ENCODE peak calls at places on chromosomes 11 and 22, in six cellular contexts. One of them, this sample, is unnamed.
A peak's percentile ranks its signal among the peaks of the same experiment; 100 is the strongest.

GRCh38 chr11:76248210-76248609 is 41.9 kb upstream of the WNT11 start:
- DNase-seq in tibial nerve: no peak
- DNase-seq in colonic mucosa: peak; percentile 29
- DNase-seq in CD8-positive, alpha-beta T cell: no peak
- DNase-seq in spleen: no peak
- DNase-seq in neural progenitor cell: peak; percentile 49
- DNase-seq in this sample: no peak

GRCh38 chr11:116868066-116868465 is 30.6 kb upstream of the APOA1 start:
- DNase-seq in tibial nerve: no peak
- DNase-seq in colonic mucosa: no peak
- DNase-seq in CD8-positive, alpha-beta T cell: no peak
- DNase-seq in spleen: no peak
- DNase-seq in neural progenitor cell: no peak
- DNase-seq in this sample: no peak

GRCh38 chr11:130209944-130210854 is 50.6 kb downstream of the ST14 start:
- DNase-seq in tibial nerve: no peak
- DNase-seq in colonic mucosa: peak; percentile 17
- DNase-seq in CD8-positive, alpha-beta T cell: no peak
- DNase-seq in spleen: no peak
- DNase-seq in neural progenitor cell: no peak
- DNase-seq in this sample: no peak

GRCh38 chr11:57638005-57638760 is 11.5 kb downstream of the YPEL4 start:
- DNase-seq in tibial nerve: no peak
- DNase-seq in colonic mucosa: no peak
- DNase-seq in CD8-positive, alpha-beta T cell: no peak
- DNase-seq in spleen: no peak
- DNase-seq in neural progenitor cell: peak; percentile 97
- DNase-seq in this sample: peak; percentile 84

GRCh38 chr11:64900263-64900678 is 16.7 kb downstream of the ATG2A start:
- DNase-seq in tibial nerve: no peak
- DNase-seq in colonic mucosa: no peak
- DNase-seq in CD8-positive, alpha-beta T cell: peak; percentile 46
- DNase-seq in spleen: no peak
- DNase-seq in neural progenitor cell: no peak
- DNase-seq in this sample: no peak

GRCh38 chr11:64299847-64300648 is at the start of gene CATSPERZ:
- DNase-seq in tibial nerve: no peak
- DNase-seq in colonic mucosa: no peak
- DNase-seq in CD8-positive, alpha-beta T cell: no peak
- DNase-seq in spleen: no peak
- DNase-seq in neural progenitor cell: no peak
- DNase-seq in this sample: peak; percentile 57

GRCh38 chr22:39900306-39901227 is at the start of gene GRAP2:
- DNase-seq in tibial nerve: no peak
- DNase-seq in colonic mucosa: no peak
- DNase-seq in CD8-positive, alpha-beta T cell: peak; percentile 54
- DNase-seq in spleen: no peak
- DNase-seq in neural progenitor cell: no peak
- DNase-seq in this sample: no peak

GRCh38 chr11:70205049-70205725 is 2.1 kb downstream of the FADD start:
- DNase-seq in tibial nerve: no peak
- DNase-seq in colonic mucosa: no peak
- DNase-seq in CD8-positive, alpha-beta T cell: no peak
- DNase-seq in spleen: peak; percentile 67
- DNase-seq in neural progenitor cell: no peak
- DNase-seq in this sample: no peak

GRCh38 chr22:50728523-50728931 is 9.5 kb upstream of the ACR start:
- DNase-seq in tibial nerve: peak; percentile 2
- DNase-seq in colonic mucosa: no peak
- DNase-seq in CD8-positive, alpha-beta T cell: no peak
- DNase-seq in spleen: peak; percentile 46
- DNase-seq in neural progenitor cell: no peak
- DNase-seq in this sample: no peak

GRCh38 chr11:130720232-130720787 is 196.0 kb downstream of the SNX19 start:
- DNase-seq in tibial nerve: no peak
- DNase-seq in colonic mucosa: no peak
- DNase-seq in CD8-positive, alpha-beta T cell: no peak
- DNase-seq in spleen: no peak
- DNase-seq in neural progenitor cell: no peak
- DNase-seq in this sample: no peak

GRCh38 chr11:70505331-70505731 is 107.0 kb downstream of the CTTN start:
- DNase-seq in tibial nerve: no peak
- DNase-seq in colonic mucosa: no peak
- DNase-seq in CD8-positive, alpha-beta T cell: no peak
- DNase-seq in spleen: peak; percentile 54
- DNase-seq in neural progenitor cell: no peak
- DNase-seq in this sample: no peak

GRCh38 chr11:59221438-59221837 is 8.7 kb upstream of the MPEG1 start:
- DNase-seq in tibial nerve: no peak
- DNase-seq in colonic mucosa: no peak
- DNase-seq in CD8-positive, alpha-beta T cell: no peak
- DNase-seq in spleen: no peak
- DNase-seq in neural progenitor cell: no peak
- DNase-seq in this sample: no peak

GRCh38 chr11:68503281-68503687 is 42.7 kb downstream of the PPP6R3 start:
- DNase-seq in tibial nerve: no peak
- DNase-seq in colonic mucosa: no peak
- DNase-seq in CD8-positive, alpha-beta T cell: no peak
- DNase-seq in spleen: no peak
- DNase-seq in neural progenitor cell: no peak
- DNase-seq in this sample: no peak

GRCh38 chr22:41919357-41920224 is 4.7 kb upstream of the SHISA8 start:
- DNase-seq in tibial nerve: no peak
- DNase-seq in colonic mucosa: peak; percentile 84
- DNase-seq in CD8-positive, alpha-beta T cell: peak; percentile 30
- DNase-seq in spleen: peak; percentile 95
- DNase-seq in neural progenitor cell: peak; percentile 53
- DNase-seq in this sample: peak; percentile 41

GRCh38 chr11:44855138-44855849 is 95.4 kb downstream of the TP53I11 start:
- DNase-seq in tibial nerve: no peak
- DNase-seq in colonic mucosa: no peak
- DNase-seq in CD8-positive, alpha-beta T cell: no peak
- DNase-seq in spleen: no peak
- DNase-seq in neural progenitor cell: no peak
- DNase-seq in this sample: no peak

GRCh38 chr22:40363059-40363458 is 7.3 kb upstream of the SGSM3 start:
- DNase-seq in tibial nerve: no peak
- DNase-seq in colonic mucosa: no peak
- DNase-seq in CD8-positive, alpha-beta T cell: no peak
- DNase-seq in spleen: no peak
- DNase-seq in neural progenitor cell: no peak
- DNase-seq in this sample: no peak

GRCh38 chr11:132103006-132103405 is 732.6 kb downstream of the NTM start:
- DNase-seq in tibial nerve: no peak
- DNase-seq in colonic mucosa: no peak
- DNase-seq in CD8-positive, alpha-beta T cell: no peak
- DNase-seq in spleen: no peak
- DNase-seq in neural progenitor cell: no peak
- DNase-seq in this sample: no peak

GRCh38 chr11:125382211-125382807 is 113.8 kb downstream of the FEZ1 start:
- DNase-seq in tibial nerve: no peak
- DNase-seq in colonic mucosa: no peak
- DNase-seq in CD8-positive, alpha-beta T cell: no peak
- DNase-seq in spleen: peak; percentile 50
- DNase-seq in neural progenitor cell: no peak
- DNase-seq in this sample: no peak

GRCh38 chr11:119149371-119150275 is 771 bp downstream of the ABCG4 start:
- DNase-seq in tibial nerve: no peak
- DNase-seq in colonic mucosa: no peak
- DNase-seq in CD8-positive, alpha-beta T cell: no peak
- DNase-seq in spleen: no peak
- DNase-seq in neural progenitor cell: peak; percentile 78
- DNase-seq in this sample: no peak

GRCh38 chr11:86717817-86718501 is 45.5 kb upstream of the ME3 start:
- DNase-seq in tibial nerve: no peak
- DNase-seq in colonic mucosa: no peak
- DNase-seq in CD8-positive, alpha-beta T cell: no peak
- DNase-seq in spleen: no peak
- DNase-seq in neural progenitor cell: no peak
- DNase-seq in this sample: no peak

GRCh38 chr11:128552783-128553661 is 34.3 kb downstream of the ETS1 start:
- DNase-seq in tibial nerve: peak; percentile 25
- DNase-seq in colonic mucosa: no peak
- DNase-seq in CD8-positive, alpha-beta T cell: no peak
- DNase-seq in spleen: peak; percentile 85
- DNase-seq in neural progenitor cell: peak; percentile 50
- DNase-seq in this sample: no peak

GRCh38 chr22:23248583-23248982 is 68.3 kb downstream of the BCR start:
- DNase-seq in tibial nerve: no peak
- DNase-seq in colonic mucosa: no peak
- DNase-seq in CD8-positive, alpha-beta T cell: no peak
- DNase-seq in spleen: no peak
- DNase-seq in neural progenitor cell: peak; percentile 41
- DNase-seq in this sample: peak; percentile 62

GRCh38 chr11:75326439-75326810 is 25.0 kb downstream of the ARRB1 start:
- DNase-seq in tibial nerve: no peak
- DNase-seq in colonic mucosa: no peak
- DNase-seq in CD8-positive, alpha-beta T cell: no peak
- DNase-seq in spleen: no peak
- DNase-seq in neural progenitor cell: no peak
- DNase-seq in this sample: no peak

DNA sequence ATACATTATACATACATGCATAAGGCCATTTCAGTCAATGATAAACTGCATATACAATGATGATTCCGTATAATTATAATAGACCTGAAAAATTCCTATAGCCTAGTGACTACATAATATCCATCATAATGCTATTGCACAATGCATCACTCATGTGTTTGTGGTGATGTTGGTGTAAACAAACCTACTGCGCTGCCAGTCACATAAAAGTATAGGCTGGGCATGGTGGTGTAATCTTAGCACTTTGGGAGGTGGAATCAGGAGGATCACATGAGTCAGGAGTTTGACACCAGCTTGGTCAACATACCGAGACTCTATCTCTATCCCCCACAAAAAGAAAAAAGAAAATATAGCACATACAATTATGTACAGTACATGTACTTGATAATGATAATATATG is 163.7 kb upstream of the DDI1 start:
- DNase-seq in tibial nerve: no peak
- DNase-seq in colonic mucosa: no peak
- DNase-seq in CD8-positive, alpha-beta T cell: no peak
- DNase-seq in spleen: no peak
- DNase-seq in neural progenitor cell: no peak
- DNase-seq in this sample: no peak
- H3K27me3 ChIP-seq in tibial nerve: no peaks in the 10 kb centered on the region
- H3K27me3 ChIP-seq in colonic mucosa: no peaks in the 10 kb centered on the region
- H3K27me3 ChIP-seq in CD8-positive, alpha-beta T cell: no peaks in the 10 kb centered on the region
- H3K27me3 ChIP-seq in spleen: no peaks in the 10 kb centered on the region
- H3K27me3 ChIP-seq in neural progenitor cell: no peaks in the 10 kb centered on the region
- H3K27me3 ChIP-seq in this sample: no peaks in the 10 kb centered on the region

GRCh38 chr11:38019072-38019775 is 1421.2 kb upstream of the RAG2 start:
- DNase-seq in tibial nerve: no peak
- DNase-seq in colonic mucosa: no peak
- DNase-seq in CD8-positive, alpha-beta T cell: no peak
- DNase-seq in spleen: no peak
- DNase-seq in neural progenitor cell: peak; percentile 4
- DNase-seq in this sample: no peak
- TF ChIP-seq CTCF in tibial nerve: no peak
- TF ChIP-seq CTCF in colonic mucosa: no peak
- TF ChIP-seq CTCF in CD8-positive, alpha-beta T cell: no peak
- TF ChIP-seq CTCF in spleen: no peak
- TF ChIP-seq CTCF in neural progenitor cell: peak; percentile 28
- TF ChIP-seq CTCF in this sample: no peak

GRCh38 chr11:73190557-73190885 is 27.6 kb upstream of the P2RY2 start:
- DNase-seq in tibial nerve: no peak
- DNase-seq in colonic mucosa: no peak
- DNase-seq in CD8-positive, alpha-beta T cell: no peak
- DNase-seq in spleen: no peak
- DNase-seq in neural progenitor cell: no peak
- DNase-seq in this sample: no peak

GRCh38 chr11:73192272-73192671 is 25.8 kb upstream of the P2RY2 start:
- DNase-seq in tibial nerve: no peak
- DNase-seq in colonic mucosa: no peak
- DNase-seq in CD8-positive, alpha-beta T cell: no peak
- DNase-seq in spleen: no peak
- DNase-seq in neural progenitor cell: no peak
- DNase-seq in this sample: peak; percentile 8

GRCh38 chr11:73189315-73189714 is 28.8 kb upstream of the P2RY2 start:
- DNase-seq in tibial nerve: no peak
- DNase-seq in colonic mucosa: no peak
- DNase-seq in CD8-positive, alpha-beta T cell: no peak
- DNase-seq in spleen: peak; percentile 92
- DNase-seq in neural progenitor cell: no peak
- DNase-seq in this sample: no peak

GRCh38 chr11:73189723-73190556 is 28.1 kb upstream of the P2RY2 start:
- DNase-seq in tibial nerve: no peak
- DNase-seq in colonic mucosa: no peak
- DNase-seq in CD8-positive, alpha-beta T cell: no peak
- DNase-seq in spleen: no peak
- DNase-seq in neural progenitor cell: no peak
- DNase-seq in this sample: no peak

DNA sequence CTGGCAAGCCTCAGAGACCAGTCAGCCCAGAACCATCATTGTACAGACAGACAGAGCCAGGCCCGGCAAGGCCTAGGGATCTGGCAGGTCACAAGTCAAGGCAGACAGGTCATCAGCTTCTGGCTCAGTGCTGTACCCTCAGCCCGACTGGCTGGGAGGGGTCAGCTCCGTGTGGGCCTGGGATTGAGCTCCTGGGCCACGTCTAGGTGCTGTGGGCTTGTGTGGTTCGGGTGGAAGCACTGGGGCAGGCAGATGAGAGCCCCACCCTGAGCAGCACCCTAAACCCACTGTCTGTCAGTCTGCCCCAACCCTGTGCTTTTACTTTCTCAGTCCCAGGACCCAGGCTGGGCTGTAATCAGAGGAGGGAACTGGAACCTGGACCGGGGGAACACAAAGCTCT is 26.9 kb upstream of the P2RY2 start:
- DNase-seq in tibial nerve: no peak
- DNase-seq in colonic mucosa: no peak
- DNase-seq in CD8-positive, alpha-beta T cell: no peak
- DNase-seq in spleen: no peak
- DNase-seq in neural progenitor cell: no peak
- DNase-seq in this sample: no peak
- H3K27ac ChIP-seq in tibial nerve: no peak overlapping the region
- H3K27ac ChIP-seq in colonic mucosa: no peak overlapping the region
- H3K27ac ChIP-seq in CD8-positive, alpha-beta T cell: no peak overlapping the region
- H3K27ac ChIP-seq in spleen: no peak overlapping the region
- H3K27ac ChIP-seq in neural progenitor cell: no peak overlapping the region
- H3K27ac ChIP-seq in this sample: no peak overlapping the region

GRCh38 chr11:1691027-1691877 is 5.7 kb upstream of the KRTAP5-6 start:
- DNase-seq in tibial nerve: no peak
- DNase-seq in colonic mucosa: no peak
- DNase-seq in CD8-positive, alpha-beta T cell: no peak
- DNase-seq in spleen: no peak
- DNase-seq in neural progenitor cell: no peak
- DNase-seq in this sample: no peak
- H3K27me3 ChIP-seq in tibial nerve: no peaks in the 10 kb centered on the region
- H3K27me3 ChIP-seq in colonic mucosa: peaks cover 4% of the 10 kb centered on the region
- H3K27me3 ChIP-seq in CD8-positive, alpha-beta T cell: no peaks in the 10 kb centered on the region
- H3K27me3 ChIP-seq in spleen: peaks cover 18% of the 10 kb centered on the region
- H3K27me3 ChIP-seq in neural progenitor cell: peaks cover 8% of the 10 kb centered on the region
- H3K27me3 ChIP-seq in this sample: no peaks in the 10 kb centered on the region

GRCh38 chr11:46319074-46319453 is 28.2 kb upstream of the DGKZ start:
- DNase-seq in tibial nerve: no peak
- DNase-seq in colonic mucosa: no peak
- DNase-seq in CD8-positive, alpha-beta T cell: no peak
- DNase-seq in spleen: no peak
- DNase-seq in neural progenitor cell: no peak
- DNase-seq in this sample: no peak
- TF ChIP-seq CTCF in tibial nerve: no peak
- TF ChIP-seq CTCF in colonic mucosa: no peak
- TF ChIP-seq CTCF in CD8-positive, alpha-beta T cell: no peak
- TF ChIP-seq CTCF in spleen: no peak
- TF ChIP-seq CTCF in neural progenitor cell: no peak
- TF ChIP-seq CTCF in this sample: no peak

This sample was measured in thyroid gland.